ENCODE peak calls at places on chromosomes 4 and X, in five cellular contexts. A is central memory CD4-positive, alpha-beta T cell; E is activated CD4-positive, alpha-beta T cell treated with anti-CD3 and anti-CD28 coated beads for 1 hour; V is activated CD4-positive, CD25-positive, alpha-beta regulatory T cell treated with anti-CD3 and anti-CD28 coated beads, Interleukin-2, amount 50 U/mL, for 72 hours; J is mucosa of gallbladder. Q is an unnamed sample.

GRCh38 chr4:54683616-54684346 is 26.0 kb downstream of the KIT start:
- DNase-seq in V (peak), A (peak), J (no peak), E (peak), Q (peak)

GRCh38 chr4:68490826-68491457 is 43.7 kb downstream of the TMPRSS11E start:
- DNase-seq in A (no peak), J (no peak), V (no peak), E (no peak), Q (no peak)

GRCh38 chrX:48937065-48937907 is 18.5 kb upstream of the PIM2 start:
- DNase-seq in V (peak), E (peak), A (peak), J (peak), Q (no peak)

GRCh38 chrX:15206306-15206705 is 63.6 kb downstream of the ASB9 start:
- DNase-seq in A (no peak), V (no peak), E (no peak), J (no peak), Q (no peak)

GRCh38 chrX:22760513-22761057 is 239.2 kb upstream of the DDX53 start:
- DNase-seq in A (no peak), V (no peak), J (no peak), E (no peak), Q (no peak)

GRCh38 chrX:66013195-66013816 is 26.6 kb downstream of the VSIG4 start:
- DNase-seq in J (no peak), A (no peak), E (no peak), V (no peak), Q (no peak)

GRCh38 chr4:81346719-81347118 is 125.0 kb downstream of the RASGEF1B start:
- DNase-seq in A (no peak), V (no peak), J (no peak), E (no peak), Q (no peak)

GRCh38 chr4:112036881-112037280 is 108.4 kb upstream of the FAM241A start:
- DNase-seq in E (no peak), J (no peak), A (no peak), V (no peak), Q (no peak)

GRCh38 chrX:150365953-150366911 is 3.1 kb downstream of the MAMLD1 start:
- DNase-seq in E (no peak), V (no peak), J (no peak), A (no peak), Q (no peak)

Q was measured in PC-9.